ENCODE peak calls at places on chromosomes 13 and 19, in five cellular contexts. M, K, T, C and Y are unnamed samples.

GRCh38 chr13:65310663-65311328 is 1919.3 kb downstream of the PCDH9 start:
- DNase-seq in M (no peak), K (no peak), T (no peak), C (no peak), Y (no peak)

GRCh38 chr13:100273576-100273975 is 184.7 kb downstream of the PCCA start:
- DNase-seq in M (no peak), K (no peak), T (no peak), C (no peak), Y (no peak)

GRCh38 chr13:30698023-30698422 is 37.3 kb upstream of the ALOX5AP start:
- DNase-seq in M (no peak), K (no peak), T (no peak), C (no peak), Y (peak)

GRCh38 chr19:1512671-1513491 is at the start of gene ADAMTSL5:
- DNase-seq in M (peak), K (no peak), T (no peak), C (peak), Y (peak)

GRCh38 chr19:3123088-3123721 is 12.6 kb upstream of the GNA15 start:
- DNase-seq in M (no peak), K (no peak), T (no peak), C (no peak), Y (no peak)

GRCh38 chr13:71148391-71148790 is 718.6 kb downstream of the DACH1 start:
- DNase-seq in M (no peak), K (no peak), T (no peak), C (no peak), Y (no peak)

GRCh38 chr19:33063356-33064116 is 1.2 kb downstream of the RHPN2 start:
- DNase-seq in M (no peak), K (no peak), T (peak), C (no peak), Y (peak)

GRCh38 chr19:51514866-51515481 is 13.4 kb upstream of the SIGLEC12 start:
- DNase-seq in M (peak), K (peak), T (no peak), C (peak), Y (peak)

GRCh38 chr19:46659151-46660007 is 1.6 kb downstream of the DACT3 start:
- DNase-seq in M (peak), K (no peak), T (peak), C (peak), Y (no peak)

GRCh38 chr13:51518847-51519246 is 65.4 kb upstream of the WDFY2 start:
- DNase-seq in M (no peak), K (no peak), T (no peak), C (no peak), Y (peak)

GRCh38 chr13:51519839-51520238 is 64.4 kb upstream of the WDFY2 start:
- DNase-seq in M (no peak), K (no peak), T (no peak), C (no peak), Y (peak)

GRCh38 chr13:51524312-51524711 is 60.0 kb upstream of the WDFY2 start:
- DNase-seq in M (no peak), K (no peak), T (no peak), C (no peak), Y (peak)

GRCh38 chr13:51523082-51523518 is 61.2 kb upstream of the WDFY2 start:
- DNase-seq in M (no peak), K (no peak), T (no peak), C (no peak), Y (peak)

GRCh38 chr13:51520524-51520923 is 63.7 kb upstream of the WDFY2 start:
- DNase-seq in M (no peak), K (no peak), T (no peak), C (no peak), Y (peak)
- H3K4me2 ChIP-seq in M (peak), K (no peak), T (no peak), C (no peak), Y (no peak)

DNA sequence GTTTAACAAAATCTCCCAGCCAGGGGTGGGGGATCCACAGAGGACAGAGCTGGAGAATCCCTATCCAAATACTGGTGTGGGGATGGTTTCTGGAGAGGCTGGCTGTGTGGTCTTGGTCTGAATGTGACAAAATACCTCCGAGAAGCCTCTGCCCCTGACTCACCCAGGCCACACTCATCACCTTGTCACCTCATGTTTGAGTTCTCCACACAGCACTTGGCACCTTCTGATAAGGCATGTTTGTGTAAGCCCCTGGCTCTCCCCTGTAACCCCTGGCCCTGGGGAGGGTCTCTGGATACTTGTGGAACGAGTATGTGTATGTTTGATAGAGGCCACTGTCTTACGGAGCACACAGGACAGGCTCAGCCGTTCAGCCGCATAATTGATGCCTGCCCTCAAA is 14.7 kb downstream of the TECR start:
- DNase-seq in M (no peak), K (no peak), T (no peak), C (peak), Y (no peak)
- TF ChIP-seq RFX5 in M (no peak), K (no peak), T (no peak), C (no peak), Y (no peak)

DNA sequence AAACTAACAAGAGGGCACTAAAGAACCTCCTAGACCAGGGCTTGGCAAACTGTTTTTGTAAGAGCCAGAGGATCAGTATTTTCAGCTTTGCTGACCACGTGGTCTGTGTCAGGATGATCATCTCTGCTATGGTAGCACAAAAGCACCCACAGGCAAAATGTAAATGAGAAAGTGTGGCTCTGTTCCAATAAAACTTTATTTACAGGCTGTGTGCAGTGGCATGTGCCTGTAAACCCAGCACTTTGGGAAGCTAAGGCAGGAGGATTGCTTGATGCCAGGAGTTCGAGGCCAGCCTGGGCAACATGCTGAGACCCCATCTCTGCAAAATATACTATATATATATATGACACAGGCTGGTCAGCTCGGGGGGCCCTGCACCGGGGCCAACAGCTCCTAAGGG is 31.2 kb downstream of the DNMT1 start:
- DNase-seq in M (no peak), K (no peak), T (no peak), C (no peak), Y (no peak)
- H3K4me2 ChIP-seq in M (no peak), K (no peak), T (no peak), C (no peak), Y (no peak)

DNA sequence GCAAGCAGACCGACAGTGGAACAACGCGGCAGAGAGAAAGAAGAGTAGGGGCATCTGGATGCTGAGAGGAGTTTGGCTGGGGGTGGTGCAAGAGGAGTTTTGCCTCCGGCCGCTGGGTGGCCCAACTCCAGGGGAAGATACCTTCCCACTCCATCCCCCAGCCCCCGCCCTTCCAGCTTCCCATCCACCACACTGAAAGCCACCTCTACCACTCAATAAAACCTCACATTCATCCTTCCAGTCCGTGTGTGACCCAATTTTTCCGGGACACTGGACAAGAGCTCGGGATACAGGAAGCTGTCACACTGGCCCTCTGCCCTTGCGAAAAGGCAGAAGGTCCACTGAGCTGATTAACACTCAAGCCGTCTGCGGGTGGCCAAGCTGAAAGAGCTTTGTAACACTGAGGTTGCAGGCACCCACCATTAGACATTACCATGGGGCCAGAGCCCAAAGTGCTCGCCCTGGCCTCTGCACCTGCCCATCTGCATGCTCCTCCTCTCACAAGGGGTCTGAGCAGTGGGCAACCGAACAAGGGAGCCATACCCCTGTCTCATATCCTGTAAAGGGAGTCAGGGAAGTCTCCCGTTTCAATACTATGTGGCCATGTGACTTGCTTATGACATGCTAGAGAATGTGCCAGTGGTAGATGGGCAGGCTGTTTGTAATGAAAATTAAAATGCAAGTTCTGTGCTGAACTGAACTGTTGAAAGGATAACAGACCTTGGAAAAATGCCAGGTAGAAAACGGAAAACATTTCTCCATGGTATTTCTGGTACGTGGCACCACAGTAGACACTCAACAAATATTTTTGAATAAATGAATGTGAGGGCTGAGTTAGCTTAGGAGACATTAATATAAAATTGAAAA is 205.1 kb upstream of the STARD13 start:
- DNase-seq in M (no peak), K (no peak), T (peak), C (peak), Y (no peak)
- TF ChIP-seq RFX5 in M (no peak), K (no peak), T (no peak), C (no peak), Y (no peak)

GRCh38 chr19:42472402-42473147 is 29.8 kb upstream of the CXCL17 start:
- DNase-seq in M (no peak), K (no peak), T (no peak), C (no peak), Y (no peak)
- H3K4me2 ChIP-seq in M (no peak), K (no peak), T (no peak), C (no peak), Y (no peak)

GRCh38 chr13:25819856-25820530 is 231.8 kb downstream of the SHISA2 start:
- DNase-seq in M (no peak), K (no peak), T (no peak), C (no peak), Y (no peak)
- TF ChIP-seq RFX5 in M (no peak), K (no peak), T (no peak), C (no peak), Y (no peak)

DNA sequence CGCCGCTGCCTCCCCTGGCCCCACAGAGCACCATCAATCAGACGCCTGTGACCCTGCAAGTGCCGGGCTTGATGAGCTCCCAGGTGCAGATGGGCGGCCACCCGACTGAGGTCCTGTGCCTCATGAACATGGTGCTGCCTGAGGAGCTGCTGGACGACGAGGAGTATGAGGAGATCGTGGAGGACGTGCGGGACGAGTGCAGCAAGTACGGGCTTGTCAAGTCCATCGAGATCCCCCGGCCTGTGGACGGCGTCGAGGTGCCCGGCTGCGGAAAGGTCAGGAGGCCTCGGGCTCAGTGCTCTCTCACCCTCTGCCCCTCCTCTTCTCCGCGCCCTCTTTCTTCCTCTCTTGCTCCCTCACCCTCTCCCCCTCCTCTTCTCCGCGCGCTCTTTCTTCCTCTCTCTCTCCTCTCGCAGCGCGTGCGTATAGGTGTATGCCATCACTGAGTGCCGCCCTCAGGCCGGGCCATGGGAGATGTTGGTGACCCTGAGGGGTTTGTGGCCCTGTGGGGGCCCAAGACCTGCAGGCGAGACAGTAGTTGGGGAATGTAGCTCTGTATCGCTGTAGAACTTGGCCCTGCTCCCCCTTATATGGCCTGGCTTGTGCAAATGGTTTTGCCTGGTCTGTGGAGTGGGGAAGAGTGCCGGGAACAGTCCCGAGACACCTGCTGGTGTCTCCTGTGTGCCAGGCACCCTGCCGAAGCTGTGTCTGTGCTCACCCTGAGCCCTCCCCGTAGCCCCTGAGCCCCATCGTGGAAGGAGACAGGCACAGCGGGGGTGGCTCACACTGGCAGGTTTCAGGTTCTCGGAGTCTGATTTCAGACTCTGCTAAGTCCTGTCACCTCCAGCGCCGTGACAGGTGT is 5.4 kb upstream of the EPN1 start:
- DNase-seq in M (no peak), K (no peak), T (no peak), C (no peak), Y (no peak)
- H3K4me2 ChIP-seq in M (peak), K (no peak), T (no peak), C (no peak), Y (no peak)

GRCh38 chr13:42808572-42808971 is 27.2 kb downstream of the FAM216B start:
- DNase-seq in M (no peak), K (no peak), T (no peak), C (no peak), Y (peak)
- TF ChIP-seq RFX5 in M (no peak), K (no peak), T (no peak), C (no peak), Y (no peak)